ENCODE peak calls at places on chromosome 2, in four cellular contexts. Q is K562, P is transverse colon, M is tibial nerve. C is an unnamed sample.

GRCh38 chr2:97731274-97732050 is 18.1 kb downstream of the ZAP70 start:
- DNase-seq in P (no peak), Q (no peak), M (no peak), C (no peak)

GRCh38 chr2:207167129-207167923 is 1.6 kb upstream of the KLF7 start:
- DNase-seq in Q (no peak), M (peak; percentile 44), P (peak; percentile 13), C (no peak)

GRCh38 chr2:195411219-195411687 is 245.8 kb upstream of the SLC39A10 start:
- DNase-seq in M (no peak), P (no peak), Q (no peak), C (no peak)

GRCh38 chr2:239443666-239444567 is 43.1 kb upstream of the HDAC4 start:
- DNase-seq in P (no peak), M (no peak), Q (no peak), C (no peak)

GRCh38 chr2:220263300-220263699 is 635.9 kb downstream of the SLC4A3 start:
- DNase-seq in M (no peak), Q (no peak), P (no peak), C (peak; percentile 26)

GRCh38 chr2:241559489-241560180 is 1.1 kb downstream of the BOK start:
- DNase-seq in P (peak; percentile 41), Q (no peak), M (no peak), C (peak; percentile 46)

GRCh38 chr2:56376699-56377665 is 193.2 kb downstream of the CCDC85A start:
- DNase-seq in Q (no peak), P (no peak), M (no peak), C (no peak)

GRCh38 chr2:188684795-188685194 is 289.4 kb upstream of the COL3A1 start:
- DNase-seq in Q (no peak), M (no peak), P (no peak), C (no peak)

GRCh38 chr2:10269291-10269690 is 33.4 kb upstream of the HPCAL1 start:
- DNase-seq in P (peak; percentile 6), Q (no peak), M (no peak), C (peak; percentile 22)

GRCh38 chr2:218400167-218400929 is 680 bp downstream of the CTDSP1 start:
- DNase-seq in P (peak; percentile 61), M (no peak), Q (peak; percentile 54), C (no peak)

GRCh38 chr2:15159751-15160177 is 401.4 kb downstream of the NBAS start:
- DNase-seq in Q (peak; percentile 39), M (peak; percentile 41), P (no peak), C (no peak)

GRCh38 chr2:219104107-219105050 is 43.7 kb upstream of the IHH start:
- DNase-seq in P (no peak), M (no peak), Q (peak; percentile 59), C (no peak)

DNA sequence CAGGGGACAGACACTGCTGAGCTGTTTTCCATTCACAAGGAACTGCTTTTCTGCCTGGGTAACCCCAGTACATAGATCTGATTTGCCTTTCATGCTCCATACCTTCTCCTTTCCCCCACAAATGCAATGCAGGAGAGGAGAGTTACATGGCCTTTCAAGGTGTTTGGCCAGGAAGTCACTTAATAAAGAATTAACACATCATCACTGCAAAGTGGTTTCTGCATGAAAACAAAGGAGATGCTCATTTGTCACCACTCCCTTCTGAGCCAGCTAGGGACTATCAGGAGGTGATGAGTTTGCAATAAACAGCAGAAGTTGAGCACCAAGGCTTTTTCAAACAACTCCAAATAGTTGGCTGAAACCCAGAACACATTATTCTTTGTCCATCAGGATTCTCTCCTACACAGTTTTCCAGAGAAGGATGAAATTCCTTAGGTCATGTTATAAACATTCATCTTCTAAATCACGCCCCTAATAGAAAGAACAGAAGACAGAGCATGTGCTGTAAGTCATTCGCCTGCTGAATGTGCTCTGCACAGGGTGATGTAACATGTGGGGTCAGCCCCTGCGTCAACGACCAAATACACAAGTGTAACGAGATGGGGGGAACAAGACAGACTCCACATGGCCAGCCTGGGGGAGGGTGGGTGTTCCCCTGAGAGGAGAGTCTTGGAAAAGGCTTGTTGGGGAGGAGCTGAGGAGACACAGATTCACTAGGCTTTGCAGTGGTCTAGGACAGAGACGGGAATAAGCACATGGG is 87.3 kb upstream of the RMDN2 start:
- DNase-seq in P (peak; percentile 54), M (no peak), Q (no peak), C (no peak)
- TF ChIP-seq EP300 in P (peak; percentile 97), M (peak; percentile 66), Q (no peak), C (peak; percentile 96)

DNA sequence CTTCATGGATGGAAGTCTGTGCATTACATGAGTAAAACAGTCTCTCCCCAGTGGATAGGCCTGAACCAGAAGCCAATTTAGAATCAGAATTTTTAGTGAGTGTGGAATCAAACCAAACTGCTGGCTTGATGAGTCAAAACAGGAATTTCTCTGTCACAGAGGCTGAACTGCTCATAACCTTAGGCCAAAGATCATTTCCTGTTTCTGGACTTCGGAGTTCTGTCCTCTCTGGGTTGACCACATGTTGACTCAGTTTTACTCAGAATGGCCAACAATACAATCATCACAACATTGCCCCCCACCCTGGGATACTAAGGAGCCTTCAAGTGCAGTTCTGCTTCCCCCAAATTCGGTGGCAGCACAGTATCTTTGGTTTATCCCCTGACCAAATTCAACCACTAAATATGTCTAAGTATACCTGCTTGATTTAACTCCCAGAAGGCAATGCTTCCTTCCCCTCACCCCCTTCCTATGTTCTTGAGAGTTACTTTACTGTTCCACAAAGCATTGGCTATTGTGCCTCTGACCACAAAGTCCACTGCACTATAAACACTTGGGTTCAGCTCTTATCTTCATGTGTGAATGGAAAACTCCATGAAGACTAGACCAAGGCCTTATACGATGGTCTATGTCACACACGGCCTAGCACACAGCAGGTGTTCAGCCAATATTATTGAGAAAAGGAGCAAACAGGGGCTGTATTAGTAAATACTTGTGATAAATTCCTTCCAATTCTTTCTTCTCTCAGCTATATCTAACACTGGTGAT is 67.8 kb downstream of the NXPH2 start:
- DNase-seq in Q (no peak), M (no peak), P (no peak), C (no peak)
- TF ChIP-seq EP300 in Q (no peak), M (no peak), P (no peak), C (no peak)

DNA sequence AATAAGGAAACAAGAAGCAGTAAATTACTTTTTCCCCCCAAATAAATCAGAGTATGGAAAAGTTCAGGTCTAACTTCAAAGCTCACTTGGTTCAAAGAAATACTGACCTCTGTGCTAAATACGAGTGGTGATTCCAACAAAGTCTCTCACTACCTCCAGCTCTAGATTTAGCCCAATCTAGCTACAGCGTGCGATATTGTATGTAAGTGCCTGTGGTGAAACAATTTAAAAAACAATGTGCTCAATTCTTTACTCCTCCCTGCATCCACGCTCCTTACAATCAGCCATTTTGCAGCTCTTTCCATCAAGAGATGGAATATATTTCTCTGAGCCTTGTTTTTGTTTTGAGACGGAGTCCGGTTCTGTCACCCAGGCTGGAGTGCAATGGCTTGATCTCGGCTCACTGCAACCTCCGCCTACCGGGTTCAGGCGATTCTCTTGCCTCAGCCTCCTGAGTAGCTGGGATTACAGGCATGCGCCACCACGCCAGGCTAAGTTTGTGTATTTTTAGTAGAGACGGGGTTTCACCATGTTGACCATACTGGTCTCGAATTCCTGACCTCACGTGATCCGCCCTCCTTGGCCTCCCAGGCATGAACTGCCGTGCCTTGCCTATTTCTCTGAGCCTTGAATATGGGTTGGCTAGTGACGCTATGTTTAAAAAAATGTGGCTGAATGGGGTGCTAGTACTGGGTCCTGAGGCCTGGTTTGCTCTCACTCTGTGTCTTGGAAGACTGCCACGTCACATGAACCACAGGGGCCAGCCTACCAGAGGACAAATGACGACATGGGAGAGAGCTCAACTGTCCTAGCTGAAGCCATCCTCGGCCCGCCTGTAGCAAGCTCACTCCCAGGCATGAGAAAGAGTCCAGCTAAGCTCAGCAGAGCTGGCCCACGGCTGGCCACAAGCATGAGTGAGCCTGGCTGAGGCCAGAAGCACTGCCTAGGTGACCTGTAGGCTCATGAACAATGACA is 14.8 kb downstream of the WDFY1 start:
- DNase-seq in Q (no peak), P (peak; percentile 33), M (peak; percentile 23), C (peak; percentile 37)
- TF ChIP-seq EP300 in Q (no peak), P (no peak), M (no peak), C (no peak)

DNA sequence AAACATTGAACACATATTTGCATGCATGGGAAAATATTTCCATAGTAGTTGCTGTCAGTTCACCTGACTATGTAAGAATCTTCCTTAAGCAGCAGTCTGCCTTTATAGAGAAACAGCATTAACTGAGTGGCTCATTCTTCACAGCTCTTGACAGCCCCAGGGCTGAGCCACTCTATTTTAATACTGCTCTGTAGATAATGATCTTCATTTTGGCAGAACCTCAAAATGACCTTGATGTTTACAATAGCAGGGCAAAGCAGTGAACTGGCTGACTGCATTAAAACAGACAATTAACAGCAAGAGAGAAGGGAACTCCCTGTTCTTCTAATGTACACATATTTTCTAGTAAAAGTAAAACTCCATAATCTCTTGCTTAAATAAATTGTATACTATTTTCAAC is 580.6 kb upstream of the SOX11 start:
- DNase-seq in P (no peak), Q (no peak), M (no peak), C (no peak)
- TF ChIP-seq EP300 in P (no peak), Q (no peak), M (no peak), C (no peak)

DNA sequence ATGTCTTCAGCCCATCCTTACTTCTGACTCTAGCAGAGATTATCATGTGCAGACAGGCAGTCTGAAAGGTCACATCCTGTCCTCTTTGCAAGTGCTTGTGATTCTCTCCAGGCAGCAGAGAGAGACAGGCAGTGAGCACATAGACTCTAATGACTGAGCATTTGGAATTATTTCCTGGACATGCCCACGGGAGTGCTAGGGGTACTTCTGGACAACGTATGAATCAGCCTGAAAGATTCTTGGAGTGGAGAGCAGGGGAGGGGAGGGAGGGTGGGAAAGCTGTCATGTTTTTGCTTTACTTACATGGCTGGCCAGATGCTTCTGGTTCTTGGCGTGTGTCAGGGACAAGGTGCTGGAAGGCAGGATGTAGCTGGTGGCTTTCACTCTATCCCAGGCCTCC is 150.6 kb downstream of the RIF1 start:
- DNase-seq in M (no peak), P (no peak), Q (no peak), C (no peak)
- TF ChIP-seq EP300 in M (no peak), P (no peak), Q (no peak), C (no peak)

GRCh38 chr2:49972699-49973098 is 818.4 kb upstream of the FSHR start:
- DNase-seq in P (no peak), M (no peak), Q (no peak), C (no peak)

GRCh38 chr2:49971453-49971852 is 817.1 kb upstream of the FSHR start:
- DNase-seq in Q (no peak), P (no peak), M (no peak), C (no peak)

GRCh38 chr2:49978341-49978740 is 824.0 kb upstream of the FSHR start:
- DNase-seq in P (no peak), Q (no peak), M (no peak), C (no peak)

GRCh38 chr2:49973917-49974368 is 819.6 kb upstream of the FSHR start:
- DNase-seq in M (peak; percentile 36), P (peak; percentile 23), Q (no peak), C (peak; percentile 45)
- TF ChIP-seq EP300 in M (no peak), P (no peak), Q (no peak), C (no peak)

DNA sequence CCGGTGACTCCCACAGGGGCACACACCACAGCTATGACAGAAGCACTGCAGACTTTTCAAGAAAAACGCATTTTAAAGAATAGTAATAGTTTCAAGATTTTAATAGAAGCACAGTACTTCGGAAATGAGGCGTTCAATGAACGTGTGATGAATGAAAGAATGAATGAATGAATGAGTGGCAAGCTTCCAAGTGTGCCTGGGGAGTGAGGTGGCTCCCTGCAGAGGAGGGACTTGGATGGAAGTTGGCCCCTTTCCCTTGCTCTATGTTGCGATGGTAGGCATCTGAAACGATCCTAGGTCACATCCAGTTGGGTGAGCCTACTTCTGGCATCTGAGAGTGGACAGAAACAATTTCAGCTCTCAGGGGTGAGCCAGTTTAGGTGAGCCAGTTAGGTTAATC is 65.6 kb downstream of the NCKAP5 start:
- DNase-seq in P (no peak), Q (no peak), M (no peak), C (no peak)
- TF ChIP-seq EP300 in P (no peak), Q (no peak), M (no peak), C (no peak)